ENCODE peak calls at places on chromosomes 1 and 21, in nine cellular contexts. T is GM23338, E is thyroid gland, X is H1, U is thoracic aorta, C is breast epithelium, G is neural progenitor cell, O is PC-9, Z is PC-3. F is an unnamed sample.

GRCh38 chr1:17875882-17876280 is 120.7 kb downstream of the ACTL8 start:
- DNase-seq in T (no peak), E (no peak), X (no peak), U (no peak), C (no peak), G (no peak), O (no peak), Z (peak; percentile 33), F (no peak)

GRCh38 chr1:244395965-244396364 is 55.7 kb downstream of the ADSS2 start:
- DNase-seq in T (no peak), E (no peak), X (no peak), U (no peak), C (no peak), G (no peak), O (no peak), Z (peak; percentile 28), F (peak; percentile 17)

GRCh38 chr1:187928288-187928687 is 1099.5 kb downstream of the PLA2G4A start:
- DNase-seq in T (peak; percentile 85), E (no peak), X (no peak), U (no peak), C (no peak), G (peak; percentile 83), O (no peak), Z (peak; percentile 26), F (peak; percentile 29)

GRCh38 chr1:200980452-200980772 is 43.1 kb downstream of the KIF21B start:
- DNase-seq in T (no peak), E (no peak), X (no peak), U (no peak), C (no peak), G (no peak), O (no peak), Z (no peak), F (no peak)

GRCh38 chr1:116178837-116179236 is 67.6 kb downstream of the MAB21L3 start:
- DNase-seq in T (no peak), E (peak; percentile 56), X (no peak), U (no peak), C (no peak), G (no peak), O (no peak), Z (no peak), F (no peak)

GRCh38 chr1:18109756-18110597 is 2.4 kb downstream of the IGSF21 start:
- DNase-seq in T (peak; percentile 97), E (peak; percentile 10), X (peak; percentile 96), U (no peak), C (no peak), G (peak; percentile 87), O (no peak), Z (no peak), F (no peak)

GRCh38 chr21:44658913-44659595 is 1.3 kb downstream of the KRTAP12-3 start:
- DNase-seq in T (no peak), E (no peak), X (no peak), U (no peak), C (no peak), G (no peak), O (no peak), Z (no peak), F (no peak)

GRCh38 chr1:110118636-110119396 is 6.6 kb downstream of the UBL4B start:
- DNase-seq in T (no peak), E (no peak), X (no peak), U (no peak), C (no peak), G (no peak), O (peak; percentile 62), Z (peak; percentile 26), F (peak; percentile 23)

GRCh38 chr1:113677250-113678158 is 81.8 kb downstream of the PHTF1 start:
- DNase-seq in T (peak; percentile 74), E (peak; percentile 74), X (no peak), U (no peak), C (no peak), G (peak; percentile 67), O (peak; percentile 59), Z (peak; percentile 75), F (no peak)

GRCh38 chr1:154463512-154463990 is 38.5 kb upstream of the TDRD10 start:
- DNase-seq in T (no peak), E (no peak), X (no peak), U (no peak), C (no peak), G (no peak), O (no peak), Z (peak; percentile 31), F (no peak)

GRCh38 chr21:39660596-39660995 is 47.9 kb downstream of the B3GALT5 start:
- DNase-seq in T (no peak), E (no peak), X (no peak), U (no peak), C (peak; percentile 72), G (peak; percentile 25), O (no peak), Z (peak; percentile 61), F (peak; percentile 52)

GRCh38 chr1:39047374-39048229 is 21.5 kb downstream of the NDUFS5 start:
- DNase-seq in T (no peak), E (no peak), X (no peak), U (peak; percentile 22), C (no peak), G (no peak), O (peak; percentile 38), Z (peak; percentile 20), F (peak; percentile 46)

GRCh38 chr1:99806882-99807281 is 40.4 kb upstream of the FRRS1 start:
- DNase-seq in T (no peak), E (no peak), X (no peak), U (no peak), C (no peak), G (no peak), O (no peak), Z (no peak), F (no peak)

GRCh38 chr1:47881505-47882442 is 115.4 kb downstream of the TRABD2B start:
- DNase-seq in T (no peak), E (no peak), X (no peak), U (no peak), C (no peak), G (no peak), O (no peak), Z (no peak), F (no peak)

GRCh38 chr21:16605588-16605987 is 875.8 kb downstream of the USP25 start:
- DNase-seq in T (peak; percentile 12), E (peak; percentile 12), X (no peak), U (no peak), C (no peak), G (no peak), O (no peak), Z (no peak), F (no peak)

GRCh38 chr1:233566886-233567285 is 47.0 kb upstream of the KCNK1 start:
- DNase-seq in T (no peak), E (no peak), X (no peak), U (no peak), C (no peak), G (no peak), O (no peak), Z (no peak), F (no peak)

GRCh38 chr1:11188381-11188780 is 774 bp upstream of the ANGPTL7 start:
- DNase-seq in T (no peak), E (no peak), X (no peak), U (no peak), C (no peak), G (no peak), O (no peak), Z (no peak), F (no peak)

GRCh38 chr1:36890776-36891175 is 143.5 kb downstream of the GRIK3 start:
- DNase-seq in T (no peak), E (no peak), X (peak; percentile 20), U (no peak), C (no peak), G (no peak), O (no peak), Z (no peak), F (no peak)

DNA sequence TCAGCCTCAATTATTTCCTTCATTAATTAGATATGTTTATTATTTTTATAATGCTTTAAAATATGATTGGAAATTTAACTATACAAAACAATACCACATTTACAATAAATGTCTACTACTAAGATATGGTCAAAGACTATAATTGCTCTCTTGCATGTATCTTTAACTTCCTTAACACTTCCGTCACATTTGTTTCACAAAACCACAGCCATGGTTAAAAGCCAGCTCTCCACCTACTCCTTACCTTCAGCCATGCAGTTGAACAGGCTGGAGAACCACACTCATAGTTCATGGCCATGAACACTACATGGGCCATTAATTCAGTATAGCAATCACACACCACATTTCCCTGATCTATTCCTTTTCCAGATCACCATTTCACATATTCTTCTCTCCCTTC is 72.2 kb downstream of the NME7 start:
- DNase-seq in T (no peak), E (no peak), X (no peak), U (no peak), C (no peak), G (no peak), O (no peak), Z (no peak), F (no peak)
- H3K4me1 ChIP-seq in T (peaks cover 5% of the 10 kb centered on the region), E (no peaks in the 10 kb centered on the region), X (no peaks in the 10 kb centered on the region), U (peaks cover 3% of the 10 kb centered on the region), C (no peaks in the 10 kb centered on the region), G (no peaks in the 10 kb centered on the region), O (no peaks in the 10 kb centered on the region), Z (peaks cover 20% of the 10 kb centered on the region), F (no peaks in the 10 kb centered on the region)

GRCh38 chr1:25873120-25873519 is 2.4 kb downstream of the PAQR7 start:
- DNase-seq in T (no peak), E (peak; percentile 11), X (no peak), U (no peak), C (no peak), G (peak; percentile 26), O (no peak), Z (no peak), F (no peak)
- TF ChIP-seq CTCF in T (no peak), E (no peak), X (no peak), U (no peak), C (no peak), G (no peak), O (no peak), Z (no peak), F (no peak)

GRCh38 chr1:64516803-64517568 is 47.1 kb downstream of the CACHD1 start:
- DNase-seq in T (peak; percentile 64), E (no peak), X (no peak), U (no peak), C (no peak), G (no peak), O (no peak), Z (peak; percentile 57), F (no peak)

GRCh38 chr1:64516301-64516700 is 46.4 kb downstream of the CACHD1 start:
- DNase-seq in T (no peak), E (no peak), X (no peak), U (no peak), C (no peak), G (no peak), O (no peak), Z (peak; percentile 73), F (no peak)

GRCh38 chr1:64515427-64515826 is 45.5 kb downstream of the CACHD1 start:
- DNase-seq in T (no peak), E (peak; percentile 74), X (no peak), U (no peak), C (peak; percentile 64), G (no peak), O (no peak), Z (no peak), F (no peak)

GRCh38 chr1:64518692-64519481 is 49.0 kb downstream of the CACHD1 start:
- DNase-seq in T (peak; percentile 42), E (no peak), X (no peak), U (no peak), C (no peak), G (peak; percentile 63), O (no peak), Z (no peak), F (no peak)

GRCh38 chr1:64517640-64518039 is 47.7 kb downstream of the CACHD1 start:
- DNase-seq in T (no peak), E (no peak), X (no peak), U (no peak), C (no peak), G (no peak), O (no peak), Z (no peak), F (no peak)
- H3K4me1 ChIP-seq in T (peaks cover 98% of the 10 kb centered on the region), E (peaks cover 51% of the 10 kb centered on the region), X (peaks cover 17% of the 10 kb centered on the region), U (peaks cover 20% of the 10 kb centered on the region), C (no peaks in the 10 kb centered on the region), G (peaks cover 80% of the 10 kb centered on the region), O (no peaks in the 10 kb centered on the region), Z (peaks cover 19% of the 10 kb centered on the region), F (peaks cover 9% of the 10 kb centered on the region)

GRCh38 chr1:222105393-222105737 is 363.5 kb upstream of the DUSP10 start:
- DNase-seq in T (no peak), E (no peak), X (no peak), U (no peak), C (peak; percentile 53), G (no peak), O (no peak), Z (peak; percentile 86), F (no peak)
- TF ChIP-seq CTCF in T (no peak), E (no peak), X (no peak), U (no peak), C (no peak), G (no peak), O (peak; percentile 33), Z (peak; percentile 31), F (no peak)